ENCODE peak calls at places on chromosomes 1 and 21, in ten cellular contexts. N is dorsolateral prefrontal cortex; V is fibroblast of the conjunctiva; D is HuH-7; L is T-helper 9 cell; B is stimulated activated CD4-positive, alpha-beta T cell treated with anti-CD3 and anti-CD28 coated beads, Interleukin-15, amount 100 ng/mL, for 1 hour; S is T-helper 2 cell; E is heart left ventricle; M is amniotic stem cell; Q is lung. Y is an unnamed sample.

GRCh38 chr21:41745971-41746743 is 20.7 kb downstream of the RIPK4 start:
- DNase-seq in N (no peak), V (no peak), D (no peak), L (no peak), B (no peak), S (no peak), E (no peak), M (no peak), Q (no peak), Y (no peak)

GRCh38 chr1:16246961-16247360 is 10.0 kb upstream of the CPLANE2 start:
- DNase-seq in N (no peak), V (no peak), D (no peak), L (no peak), B (no peak), S (no peak), E (no peak), M (no peak), Q (no peak), Y (no peak)

GRCh38 chr1:178094752-178095645 is 1.1 kb downstream of the RASAL2 start:
- DNase-seq in N (no peak), V (no peak), D (no peak), L (no peak), B (no peak), S (no peak), E (no peak), M (peak; percentile 44), Q (no peak), Y (no peak)

GRCh38 chr1:155186266-155186954 is 12.8 kb downstream of the TRIM46 start:
- DNase-seq in N (no peak), V (no peak), D (no peak), L (no peak), B (no peak), S (no peak), E (no peak), M (no peak), Q (no peak), Y (no peak)

GRCh38 chr1:3119061-3119460 is 50.1 kb downstream of the PRDM16 start:
- DNase-seq in N (no peak), V (no peak), D (no peak), L (no peak), B (no peak), S (no peak), E (no peak), M (no peak), Q (no peak), Y (no peak)

GRCh38 chr21:26554365-26554764 is 18.7 kb downstream of the CYYR1 start:
- DNase-seq in N (no peak), V (no peak), D (no peak), L (no peak), B (no peak), S (no peak), E (no peak), M (no peak), Q (no peak), Y (no peak)

GRCh38 chr21:35026617-35027557 is 22.2 kb downstream of the RUNX1 start:
- DNase-seq in N (no peak), V (no peak), D (no peak), L (peak; percentile 76), B (peak; percentile 63), S (peak; percentile 99), E (peak; percentile 44), M (no peak), Q (peak; percentile 67), Y (no peak)

GRCh38 chr1:22260860-22261432 is 118.0 kb upstream of the WNT4 start:
- DNase-seq in N (no peak), V (no peak), D (no peak), L (no peak), B (no peak), S (no peak), E (no peak), M (no peak), Q (no peak), Y (no peak)

GRCh38 chr1:60265560-60266535 is 192.3 kb upstream of the C1orf87 start:
- DNase-seq in N (no peak), V (no peak), D (peak; percentile 28), L (no peak), B (no peak), S (no peak), E (no peak), M (no peak), Q (no peak), Y (no peak)

GRCh38 chr1:179369751-179370341 is 4.1 kb downstream of the AXDND1 start:
- DNase-seq in N (no peak), V (peak; percentile 62), D (peak; percentile 51), L (no peak), B (no peak), S (peak; percentile 61), E (no peak), M (peak; percentile 33), Q (no peak), Y (peak; percentile 61)

GRCh38 chr1:18727956-18728355 is 97.3 kb downstream of the PAX7 start:
- DNase-seq in N (no peak), V (no peak), D (no peak), L (no peak), B (no peak), S (no peak), E (no peak), M (no peak), Q (no peak), Y (no peak)

GRCh38 chr1:242770366-242770765 is 245.9 kb upstream of the PLD5 start:
- DNase-seq in N (no peak), V (no peak), D (no peak), L (no peak), B (no peak), S (no peak), E (no peak), M (no peak), Q (no peak), Y (no peak)

GRCh38 chr21:41242238-41242829 is 74.3 kb upstream of the FAM3B start:
- DNase-seq in N (no peak), V (no peak), D (no peak), L (no peak), B (no peak), S (no peak), E (no peak), M (no peak), Q (no peak), Y (no peak)

GRCh38 chr1:24955161-24955560 is 25.1 kb upstream of the RUNX3 start:
- DNase-seq in N (no peak), V (no peak), D (no peak), L (peak; percentile 41), B (peak; percentile 37), S (peak; percentile 94), E (no peak), M (no peak), Q (no peak), Y (no peak)

GRCh38 chr1:201350361-201350725 is 27.1 kb downstream of the TNNT2 start:
- DNase-seq in N (peak; percentile 20), V (no peak), D (no peak), L (no peak), B (no peak), S (no peak), E (no peak), M (no peak), Q (no peak), Y (no peak)

GRCh38 chr1:34983700-34984355 is 1.3 kb downstream of the TMEM35B start:
- DNase-seq in N (no peak), V (no peak), D (no peak), L (no peak), B (no peak), S (no peak), E (no peak), M (no peak), Q (no peak), Y (no peak)

GRCh38 chr1:165773324-165773965 is 4.8 kb upstream of the TMCO1 start:
- DNase-seq in N (no peak), V (peak; percentile 32), D (no peak), L (no peak), B (no peak), S (no peak), E (no peak), M (peak; percentile 51), Q (no peak), Y (no peak)

GRCh38 chr21:37008705-37009104 is 2.2 kb downstream of the RIPPLY3 start:
- DNase-seq in N (no peak), V (no peak), D (no peak), L (no peak), B (no peak), S (no peak), E (no peak), M (no peak), Q (no peak), Y (no peak)